ENCODE peak calls at places on chromosomes 12 and 14, in eight cellular contexts. Y, F, N, C, W, R, Q and E are unnamed samples. For H3K36me3 and H3K4me1, the result is how much of the 10 kb centered on the place peaks cover.

GRCh38 chr12:45966486-45966885 is 23.9 kb downstream of the SCAF11 start:
- DNase-seq in Y (no peak), W (no peak), R (no peak), N (peak), Q (no peak), F (peak), C (no peak), E (no peak)

GRCh38 chr12:51360315-51360714 is 13.8 kb upstream of the CELA1 start:
- DNase-seq in W (no peak), F (no peak), Q (no peak), Y (no peak), N (no peak), R (no peak), C (no peak), E (no peak)

GRCh38 chr14:63406341-63406740 is 87.6 kb upstream of the GPHB5 start:
- DNase-seq in Q (no peak), Y (no peak), R (no peak), F (no peak), W (no peak), N (no peak), C (no peak), E (no peak)

GRCh38 chr12:131025939-131026702 is 72.4 kb downstream of the ADGRD1 start:
- DNase-seq in Q (no peak), C (no peak), W (no peak), Y (no peak), R (no peak), F (no peak), N (no peak), E (no peak)

GRCh38 chr12:89267404-89267803 is 84.9 kb downstream of the DUSP6 start:
- DNase-seq in N (no peak), Q (no peak), R (no peak), W (no peak), Y (no peak), C (no peak), F (no peak), E (no peak)

GRCh38 chr12:72276212-72276865 is 4.2 kb downstream of the TRHDE start:
- DNase-seq in Q (no peak), F (peak), W (no peak), N (no peak), C (no peak), Y (no peak), R (no peak), E (no peak)

GRCh38 chr14:60637490-60638452 is 11.5 kb downstream of the SIX1 start:
- DNase-seq in C (peak), Q (no peak), W (peak), R (no peak), N (no peak), Y (no peak), F (peak), E (no peak)

GRCh38 chr14:82403972-82404371 is 870.3 kb upstream of the SEL1L start:
- DNase-seq in Y (no peak), R (no peak), C (no peak), N (no peak), F (no peak), Q (no peak), W (no peak), E (no peak)

GRCh38 chr12:114682920-114683708 is 861 bp downstream of the TBX3 start:
- DNase-seq in C (no peak), F (no peak), Y (no peak), Q (no peak), N (peak), R (peak), W (no peak), E (no peak)

GRCh38 chr14:24414077-24414476 is 15.3 kb downstream of the NYNRIN start:
- DNase-seq in N (no peak), Q (no peak), F (no peak), R (no peak), C (no peak), W (no peak), Y (no peak), E (no peak)

GRCh38 chr14:94558842-94559241 is 2.4 kb upstream of the SERPINA4 start:
- DNase-seq in Q (no peak), Y (no peak), N (no peak), W (no peak), C (no peak), F (no peak), R (no peak), E (no peak)

GRCh38 chr12:34107781-34108404 is 85.6 kb downstream of the ALG10 start:
- DNase-seq in Q (no peak), C (no peak), N (no peak), Y (no peak), W (peak), R (no peak), F (no peak), E (no peak)

GRCh38 chr12:11321980-11322379 is 11.7 kb upstream of the PRB4 start:
- DNase-seq in N (peak), C (no peak), W (no peak), R (no peak), Q (no peak), F (no peak), Y (no peak), E (no peak)

GRCh38 chr12:70853326-70853725 is 67.2 kb downstream of the PTPRR start:
- DNase-seq in F (peak), W (no peak), C (peak), Y (peak), Q (no peak), R (no peak), N (no peak), E (no peak)

GRCh38 chr14:34199585-34199984 is 248.7 kb upstream of the EGLN3 start:
- DNase-seq in R (no peak), Y (no peak), N (no peak), Q (no peak), C (no peak), W (no peak), F (peak), E (peak)

GRCh38 chr12:45468751-45469615 is 253.1 kb downstream of the ANO6 start:
- DNase-seq in R (no peak), F (no peak), Y (no peak), C (no peak), N (no peak), Q (no peak), W (no peak), E (no peak)

GRCh38 chr12:49644620-49644994 is 21.2 kb downstream of the PRPF40B start:
- DNase-seq in R (peak), N (peak), W (peak), C (peak), Y (peak), Q (peak), F (peak), E (peak)
- H3K36me3 ChIP-seq in R (under half), N (under half), W (under half), C (under half), Y (under half), Q (half or more), F (under half), E (under half)

GRCh38 chr12:123104809-123105208 is 46.1 kb downstream of the PITPNM2 start:
- DNase-seq in R (no peak), N (no peak), C (no peak), W (no peak), Q (no peak), F (no peak), Y (no peak), E (no peak)

GRCh38 chr12:123100882-123101281 is 50.0 kb downstream of the PITPNM2 start:
- DNase-seq in W (no peak), R (no peak), N (no peak), C (no peak), Q (no peak), Y (no peak), F (no peak), E (no peak)

GRCh38 chr12:123102381-123102780 is 48.5 kb downstream of the PITPNM2 start:
- DNase-seq in W (no peak), R (no peak), C (no peak), F (no peak), N (no peak), Y (no peak), Q (no peak), E (no peak)

GRCh38 chr12:123101467-123102004 is 49.4 kb downstream of the PITPNM2 start:
- DNase-seq in C (no peak), F (no peak), Q (no peak), R (no peak), Y (no peak), W (no peak), N (no peak), E (no peak)

GRCh38 chr12:123102781-123103503 is 47.9 kb downstream of the PITPNM2 start:
- DNase-seq in F (no peak), N (no peak), C (no peak), W (no peak), Q (no peak), R (no peak), Y (no peak), E (peak)
- H3K4me1 ChIP-seq in F (under half), N (under half), C (under half), W (under half), Q (under half), R (under half), Y (under half), E (half or more)

GRCh38 chr14:31943861-31944255 is 133.2 kb upstream of the ARHGAP5 start:
- DNase-seq in W (no peak), Q (no peak), Y (no peak), N (no peak), R (no peak), C (no peak), F (no peak), E (no peak)

GRCh38 chr14:31944256-31945073 is 132.6 kb upstream of the ARHGAP5 start:
- DNase-seq in F (no peak), Q (no peak), W (no peak), C (peak), R (no peak), N (peak), Y (peak), E (no peak)

GRCh38 chr14:31942216-31942841 is 134.8 kb upstream of the ARHGAP5 start:
- DNase-seq in Q (no peak), W (no peak), Y (no peak), N (no peak), C (no peak), R (no peak), F (no peak), E (no peak)

GRCh38 chr14:31941487-31941886 is 135.6 kb upstream of the ARHGAP5 start:
- DNase-seq in Q (no peak), N (no peak), Y (no peak), C (no peak), R (no peak), F (no peak), W (no peak), E (no peak)

DNA sequence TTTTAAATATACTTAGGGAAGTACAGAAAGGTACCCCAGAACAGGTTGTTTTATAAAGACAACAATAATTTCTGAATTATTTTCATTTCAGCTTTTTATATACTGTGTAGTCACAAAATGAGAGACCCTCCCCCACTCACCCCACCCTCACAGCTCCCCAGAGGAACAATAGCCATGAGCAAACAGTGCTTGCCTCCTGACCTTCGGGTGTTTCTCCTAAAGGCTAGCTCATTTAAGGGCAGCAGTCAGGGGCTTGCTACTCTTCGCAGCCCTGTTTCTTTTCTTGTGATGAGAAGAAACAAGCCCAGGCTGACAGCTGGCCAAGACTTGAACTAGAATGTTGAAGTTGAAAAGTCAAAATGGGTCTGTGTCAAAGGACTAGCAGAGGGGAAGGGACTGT is 133.9 kb upstream of the ARHGAP5 start:
- DNase-seq in F (no peak), Q (no peak), Y (no peak), C (no peak), N (no peak), W (no peak), R (no peak), E (no peak)
- TF ChIP-seq CTCF in F (no peak), Q (no peak), Y (no peak), C (no peak), N (no peak), W (no peak), R (no peak), E (no peak)

GRCh38 chr12:82972624-82973023 is 285.9 kb downstream of the TMTC2 start:
- DNase-seq in Y (no peak), Q (no peak), N (no peak), C (no peak), W (no peak), R (no peak), F (no peak), E (no peak)
- H3K36me3 ChIP-seq in Y (under half), Q (under half), N (under half), C (under half), W (under half), R (under half), F (under half), E (under half)

DNA sequence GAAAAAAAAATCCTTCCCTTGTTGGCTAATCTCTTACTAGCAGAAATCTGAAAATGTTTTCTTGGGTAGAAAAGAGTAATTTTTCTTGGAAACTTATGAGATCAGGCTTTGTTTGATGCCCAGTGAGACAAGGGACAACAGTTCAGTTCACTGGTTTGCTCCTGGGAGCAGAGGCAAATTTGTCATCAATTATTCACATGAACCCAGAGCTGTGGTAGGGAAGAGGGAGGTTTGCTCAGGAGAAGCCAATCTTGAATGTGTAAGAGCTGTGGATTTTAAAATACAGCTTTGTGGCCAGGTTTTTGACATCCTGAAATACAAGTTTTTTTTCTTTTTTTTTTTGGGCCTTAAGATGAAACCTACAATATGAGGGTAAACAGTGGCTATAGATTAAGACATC is 426.6 kb downstream of the ATP23 start:
- DNase-seq in N (no peak), C (no peak), Y (no peak), Q (no peak), W (no peak), R (no peak), F (peak), E (no peak)
- H3K4me1 ChIP-seq in N (under half), C (under half), Y (under half), Q (under half), W (under half), R (under half), F (under half), E (under half)

DNA sequence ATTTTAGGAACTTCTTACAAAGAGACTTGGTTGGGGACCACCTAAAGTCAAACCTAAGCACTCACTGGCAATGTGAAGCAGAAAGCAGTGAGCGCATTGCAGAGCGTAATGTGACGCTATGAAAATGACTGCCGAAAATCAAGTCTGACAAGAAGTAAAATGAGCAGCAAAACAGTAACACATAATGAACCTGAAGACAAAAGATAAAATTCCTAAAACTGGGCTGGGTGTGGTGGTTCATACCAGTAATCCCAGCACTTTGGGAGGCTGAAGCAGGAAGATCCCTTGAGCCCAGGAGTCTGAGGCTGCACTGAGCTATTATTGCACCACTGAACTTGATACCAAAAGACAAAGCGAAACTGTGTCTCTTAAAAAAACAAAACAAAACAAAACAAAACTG is 16.5 kb downstream of the CORO1C start:
- DNase-seq in N (no peak), F (no peak), Q (no peak), R (no peak), W (no peak), Y (no peak), C (no peak), E (no peak)
- TF ChIP-seq CTCF in N (no peak), F (no peak), Q (no peak), R (no peak), W (no peak), Y (no peak), C (no peak), E (no peak)